ENCODE peak calls at places on chromosomes 4 and X, in ten cellular contexts. B, F, K, X, Q, W, Y, L, U and D are unnamed samples.

GRCh38 chrX:40003071-40003981 is 94.4 kb downstream of the BCOR start:
- DNase-seq in L (no peak), W (no peak), F (no peak), Y (no peak), B (no peak), X (no peak), U (no peak), Q (no peak), K (no peak), D (no peak)

GRCh38 chr4:3375688-3376087 is 66.1 kb upstream of the HGFAC start:
- DNase-seq in L (no peak), K (no peak), B (no peak), F (peak), Y (no peak), Q (peak), W (peak), X (no peak), U (no peak), D (peak)

GRCh38 chr4:138972956-138973819 is 42.4 kb upstream of the NOCT start:
- DNase-seq in X (no peak), K (no peak), Y (no peak), L (no peak), F (no peak), B (no peak), Q (no peak), W (no peak), U (no peak), D (no peak)

GRCh38 chrX:12174358-12174757 is 36.1 kb downstream of the FRMPD4 start:
- DNase-seq in X (no peak), L (no peak), Q (no peak), K (no peak), F (no peak), B (no peak), U (no peak), Y (no peak), W (no peak), D (no peak)

GRCh38 chr4:3781193-3781886 is 15.2 kb downstream of the ADRA2C start:
- DNase-seq in X (no peak), K (no peak), L (no peak), B (no peak), F (no peak), Q (no peak), W (no peak), Y (no peak), U (no peak), D (no peak)

GRCh38 chr4:70768301-70768948 is 46.7 kb downstream of the RUFY3 start:
- DNase-seq in W (peak), B (no peak), U (no peak), F (no peak), Y (no peak), X (no peak), Q (peak), K (no peak), L (no peak), D (no peak)

GRCh38 chrX:112738347-112739033 is 58.8 kb upstream of the LHFPL1 start:
- DNase-seq in F (no peak), L (no peak), Y (no peak), B (no peak), U (no peak), W (no peak), X (no peak), Q (no peak), K (no peak), D (no peak)

GRCh38 chrX:15301924-15302323 is 13.5 kb downstream of the ASB11 start:
- DNase-seq in W (peak), K (peak), L (no peak), U (peak), X (no peak), Y (peak), Q (no peak), B (no peak), F (peak), D (peak)

GRCh38 chr4:121898150-121898549 is 27.9 kb upstream of the BBS7 start:
- DNase-seq in B (no peak), U (no peak), Q (no peak), X (no peak), L (no peak), W (no peak), F (peak), K (peak), Y (no peak), D (no peak)

GRCh38 chr4:85777908-85778808 is 303.2 kb downstream of the ARHGAP24 start:
- DNase-seq in U (no peak), Y (no peak), B (no peak), K (no peak), W (peak), L (no peak), F (no peak), X (no peak), Q (peak), D (no peak)

GRCh38 chrX:147875866-147876596 is 35.7 kb upstream of the FMR1 start:
- DNase-seq in X (no peak), Y (peak), Q (peak), W (peak), F (no peak), B (no peak), L (no peak), K (no peak), U (no peak), D (no peak)

GRCh38 chr4:99856166-99856565 is 38.1 kb downstream of the LAMTOR3 start:
- DNase-seq in F (peak), Q (no peak), U (no peak), B (no peak), Y (no peak), X (no peak), K (no peak), L (no peak), W (peak), D (peak)

GRCh38 chr4:6885953-6886557 is 23.6 kb upstream of the TBC1D14 start:
- DNase-seq in W (peak), U (peak), Q (peak), L (no peak), B (no peak), F (peak), K (no peak), Y (no peak), X (no peak), D (peak)
- H3K4me3 ChIP-seq in W (no peak), U (no peak), Q (no peak), L (peak), B (no peak), F (no peak), K (no peak), Y (no peak), X (no peak), D (no peak)

GRCh38 chr4:46889410-46889809 is 19.6 kb downstream of the COX7B2 start:
- DNase-seq in Y (no peak), B (no peak), Q (no peak), X (no peak), L (no peak), K (no peak), F (no peak), U (no peak), W (no peak), D (no peak)

DNA sequence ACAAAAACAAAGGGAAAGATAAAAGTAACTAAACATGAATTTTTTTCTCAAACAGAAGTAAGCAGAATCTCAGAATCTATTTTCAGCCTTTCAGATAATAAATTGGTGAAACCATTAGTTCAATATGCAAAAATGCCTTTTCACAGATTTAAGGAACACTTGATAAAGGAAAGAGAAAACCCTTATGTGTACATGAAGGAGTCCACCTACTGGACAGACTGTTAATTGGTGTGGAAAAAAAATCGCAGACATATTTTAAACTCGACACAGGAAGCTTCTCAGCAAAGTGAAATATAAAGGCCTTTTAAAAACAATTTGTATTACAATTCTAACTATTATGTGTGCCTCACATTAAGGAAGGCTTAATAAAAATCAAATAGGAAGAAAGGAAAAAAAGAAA is 22.3 kb downstream of the COX7B2 start:
- DNase-seq in B (no peak), K (no peak), X (no peak), Q (peak), U (no peak), L (no peak), F (no peak), W (peak), Y (peak), D (no peak)
- TF ChIP-seq CTCF in B (no peak), K (peak), X (no peak), Q (peak), U (no peak), L (no peak), F (peak), W (peak), Y (peak), D (no peak)

DNA sequence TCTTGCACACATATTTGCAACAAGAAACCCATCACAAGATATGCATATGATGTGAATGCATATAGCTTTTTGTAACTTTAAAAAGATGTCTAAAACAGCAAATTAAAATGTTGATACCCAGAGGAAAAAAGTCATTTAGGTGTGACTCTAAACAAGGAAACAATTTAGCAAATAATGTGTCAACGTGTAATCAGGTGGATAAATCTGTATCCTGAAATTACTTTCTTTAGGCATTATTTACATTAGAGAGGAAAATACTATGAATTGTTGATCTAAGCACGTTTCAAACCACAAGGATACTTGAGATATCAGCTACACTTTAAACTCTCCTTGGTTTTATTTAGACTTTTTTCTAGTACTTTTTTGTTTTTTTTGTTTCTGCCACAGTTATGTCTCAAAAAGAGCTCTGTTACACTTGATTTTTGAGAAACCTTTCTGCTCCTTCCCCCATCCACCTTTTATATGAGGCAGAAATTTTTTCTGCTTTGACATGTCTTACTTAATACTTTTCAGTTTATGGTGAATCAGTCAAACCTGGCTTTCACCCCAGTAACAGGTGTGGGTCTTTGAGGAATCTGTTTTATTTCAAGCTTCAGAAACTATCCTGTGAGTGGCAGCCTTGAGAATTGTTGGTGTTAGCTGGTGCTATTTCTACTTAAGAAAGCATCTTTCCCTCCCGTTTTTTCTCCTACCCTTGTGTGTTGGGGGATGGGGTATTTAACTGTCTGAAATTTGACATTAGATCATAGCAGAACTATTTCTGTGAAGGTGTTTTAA is 1.9 kb downstream of the NPNT start:
- DNase-seq in U (no peak), Y (peak), K (no peak), F (peak), L (no peak), W (no peak), B (no peak), Q (no peak), X (no peak), D (no peak)
- H3K4me3 ChIP-seq in U (peak), Y (peak), K (peak), F (no peak), L (peak), W (no peak), B (no peak), Q (no peak), X (peak), D (no peak)

GRCh38 chr4:896216-896615 is 35.9 kb downstream of the GAK start:
- DNase-seq in Q (no peak), L (no peak), F (no peak), B (no peak), Y (no peak), U (no peak), K (no peak), W (no peak), X (no peak), D (no peak)
- TF ChIP-seq CTCF in Q (no peak), L (no peak), F (no peak), B (no peak), Y (no peak), U (no peak), K (no peak), W (no peak), X (no peak), D (no peak)

GRCh38 chr4:54232151-54232688 is 3.1 kb downstream of the PDGFRA start:
- DNase-seq in Q (peak), Y (peak), B (no peak), X (no peak), W (peak), L (no peak), F (no peak), U (no peak), K (no peak), D (no peak)
- H3K4me3 ChIP-seq in Q (peak), Y (peak), B (no peak), X (peak), W (peak), L (peak), F (no peak), U (peak), K (peak), D (peak)

DNA sequence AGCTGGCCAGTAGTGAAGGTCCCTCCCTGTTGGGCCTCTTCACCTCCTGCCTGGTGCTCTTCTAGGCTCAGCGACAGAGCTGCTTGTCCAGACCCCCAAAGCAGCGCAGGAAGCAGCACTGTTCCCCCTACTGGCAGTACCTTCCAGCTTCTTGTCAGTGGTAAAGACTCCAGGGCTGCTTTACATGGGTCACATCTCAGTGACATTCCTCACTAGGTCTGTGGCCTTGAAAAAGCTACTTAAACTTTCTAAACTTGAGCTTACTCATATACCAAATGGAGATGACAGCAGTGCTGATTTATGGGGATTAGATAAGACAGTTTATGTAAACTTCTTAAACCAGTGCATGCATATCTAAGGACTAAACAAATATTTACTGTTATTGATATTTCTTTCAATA is 117.3 kb downstream of the FAT4 start:
- DNase-seq in W (peak), K (no peak), B (no peak), Q (peak), F (no peak), U (no peak), L (no peak), X (no peak), Y (peak), D (no peak)
- TF ChIP-seq CTCF in W (peak), K (no peak), B (no peak), Q (peak), F (no peak), U (no peak), L (no peak), X (no peak), Y (peak), D (no peak)

DNA sequence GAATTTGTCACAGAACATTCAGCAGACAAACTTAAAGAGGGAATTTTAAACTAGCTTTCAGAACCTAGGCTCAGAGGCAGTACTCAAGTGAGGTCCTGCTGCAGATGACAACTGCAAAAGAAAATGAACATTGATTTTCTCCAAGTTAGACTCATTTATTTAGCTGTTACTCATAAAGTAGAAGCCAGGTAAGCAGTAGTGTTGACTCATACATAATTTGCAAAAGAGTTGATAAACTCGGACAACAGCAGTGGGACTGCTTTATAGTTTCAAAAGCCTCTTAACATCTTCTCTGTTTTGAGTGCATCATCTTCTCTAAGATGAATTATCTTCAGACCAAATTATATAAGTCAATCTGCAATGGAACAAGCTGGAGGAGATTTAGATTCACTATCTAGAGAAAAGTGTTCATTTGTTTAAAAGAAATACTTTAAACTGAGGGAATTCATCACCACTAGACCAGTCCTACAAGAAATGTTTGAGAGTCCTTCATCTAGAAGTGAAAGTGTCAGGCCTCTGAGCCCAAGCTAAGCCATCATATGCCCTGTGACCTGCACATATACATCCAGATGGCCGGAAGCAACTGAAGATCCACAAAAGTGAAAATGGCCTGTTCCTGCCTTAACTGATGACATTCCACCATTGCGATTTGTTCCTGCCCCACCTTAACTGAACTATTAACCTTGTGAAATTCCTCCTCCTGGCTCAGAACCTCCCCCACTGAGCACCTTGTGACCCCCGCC is 49.5 kb downstream of the COQ2 start:
- DNase-seq in X (no peak), Q (no peak), F (peak), W (no peak), B (no peak), L (no peak), Y (no peak), K (no peak), U (no peak), D (no peak)
- H3K4me3 ChIP-seq in X (no peak), Q (no peak), F (no peak), W (no peak), B (no peak), L (no peak), Y (no peak), K (no peak), U (no peak), D (no peak)